ENCODE peak calls at places on chromosomes 16 and 17, in seven cellular contexts. O is neural progenitor cell, B is GM23338, W is OCI-LY7, V is HCT116, H is PC-3, J is MM.1S. I is an unnamed sample.

GRCh38 chr16:27767081-27767480 is 217.1 kb downstream of the KATNIP start:
- DNase-seq in O (no peak), B (no peak), W (no peak), V (no peak), H (no peak), J (no peak), I (no peak)

GRCh38 chr16:85805442-85806045 is 6.0 kb downstream of the COX4I1 start:
- DNase-seq in O (no peak), B (no peak), W (no peak), V (no peak), H (no peak), J (no peak), I (no peak)

GRCh38 chr16:46733319-46733830 is 14.8 kb downstream of the MYLK3 start:
- DNase-seq in O (no peak), B (no peak), W (no peak), V (no peak), H (no peak), J (no peak), I (no peak)

GRCh38 chr17:50052241-50052788 is 3.6 kb upstream of the ITGA3 start:
- DNase-seq in O (no peak), B (no peak), W (no peak), V (no peak), H (peak), J (no peak), I (no peak)

GRCh38 chr16:50602126-50602525 is 53.9 kb downstream of the NKD1 start:
- DNase-seq in O (no peak), B (no peak), W (no peak), V (no peak), H (no peak), J (no peak), I (no peak)

GRCh38 chr16:58026139-58026704 is 668 bp downstream of the MMP15 start:
- DNase-seq in O (peak), B (peak), W (no peak), V (no peak), H (peak), J (no peak), I (peak)

GRCh38 chr16:73390936-73391335 is 343.0 kb upstream of the ZFHX3 start:
- DNase-seq in O (no peak), B (no peak), W (no peak), V (no peak), H (peak), J (no peak), I (peak)

GRCh38 chr16:54812229-54812628 is 118.4 kb upstream of the IRX5 start:
- DNase-seq in O (no peak), B (no peak), W (no peak), V (no peak), H (no peak), J (no peak), I (peak)

GRCh38 chr16:27243725-27244362 is 24.7 kb downstream of the NSMCE1 start:
- DNase-seq in O (no peak), B (no peak), W (no peak), V (no peak), H (no peak), J (no peak), I (no peak)

GRCh38 chr17:8001976-8002645 is at the start of gene GUCY2D:
- DNase-seq in O (peak), B (peak), W (no peak), V (no peak), H (no peak), J (peak), I (no peak)

GRCh38 chr17:45584092-45585036 is 93.8 kb upstream of the PLEKHM1 start:
- DNase-seq in O (peak), B (peak), W (peak), V (peak), H (peak), J (peak), I (peak)

GRCh38 chr16:80824623-80825364 is 20.4 kb upstream of the CDYL2 start:
- DNase-seq in O (peak), B (peak), W (peak), V (peak), H (peak), J (peak), I (peak)

GRCh38 chr16:22132801-22133200 is 29.5 kb upstream of the SDR42E2 start:
- DNase-seq in O (no peak), B (no peak), W (no peak), V (no peak), H (no peak), J (no peak), I (no peak)

GRCh38 chr17:29977836-29978235 is 36.4 kb downstream of the EFCAB5 start:
- DNase-seq in O (no peak), B (no peak), W (no peak), V (no peak), H (no peak), J (no peak), I (peak)

GRCh38 chr17:2990396-2990795 is 73.0 kb downstream of the OR1D5 start:
- DNase-seq in O (no peak), B (no peak), W (no peak), V (no peak), H (no peak), J (no peak), I (no peak)

GRCh38 chr16:10929853-10930754 is 12.2 kb downstream of the DEXI start:
- DNase-seq in O (no peak), B (no peak), W (no peak), V (no peak), H (no peak), J (no peak), I (peak)

GRCh38 chr16:3036726-3037315 is at the start of gene BICDL2:
- DNase-seq in O (no peak), B (peak), W (no peak), V (no peak), H (peak), J (no peak), I (no peak)

GRCh38 chr16:51971184-51971583 is 575.8 kb downstream of the TOX3 start:
- DNase-seq in O (peak), B (peak), W (peak), V (no peak), H (no peak), J (no peak), I (peak)

GRCh38 chr16:57196753-57197152 is 10.6 kb downstream of the RSPRY1 start:
- DNase-seq in O (no peak), B (no peak), W (no peak), V (no peak), H (no peak), J (no peak), I (no peak)

GRCh38 chr16:12320298-12320706 is 343.8 kb downstream of the SNX29 start:
- DNase-seq in O (no peak), B (no peak), W (peak), V (no peak), H (no peak), J (no peak), I (peak)

GRCh38 chr16:12771341-12771798 is 32.3 kb downstream of the CPPED1 start:
- DNase-seq in O (no peak), B (no peak), W (no peak), V (no peak), H (no peak), J (no peak), I (no peak)

GRCh38 chr17:19389386-19389785 is 2.4 kb upstream of the MFAP4 start:
- DNase-seq in O (no peak), B (no peak), W (no peak), V (no peak), H (no peak), J (no peak), I (peak)

GRCh38 chr17:47414612-47415011 is 90.9 kb downstream of the EFCAB13 start:
- DNase-seq in O (no peak), B (no peak), W (no peak), V (no peak), H (no peak), J (no peak), I (no peak)

GRCh38 chr17:74288785-74289184 is 14.8 kb downstream of the DNAI2 start:
- DNase-seq in O (no peak), B (no peak), W (no peak), V (no peak), H (peak), J (no peak), I (peak)

GRCh38 chr16:14529010-14529669 is 100.9 kb downstream of the PARN start:
- DNase-seq in O (peak), B (peak), W (peak), V (peak), H (peak), J (peak), I (peak)

GRCh38 chr16:8458481-8458880 is 131.8 kb downstream of the TMEM114 start:
- DNase-seq in O (no peak), B (no peak), W (no peak), V (no peak), H (no peak), J (no peak), I (no peak)

GRCh38 chr17:17559164-17559563 is 32.3 kb downstream of the PEMT start:
- DNase-seq in O (no peak), B (no peak), W (no peak), V (no peak), H (no peak), J (no peak), I (no peak)

GRCh38 chr17:63696381-63696961 is 3.5 kb downstream of the LIMD2 start:
- DNase-seq in O (peak), B (peak), W (peak), V (peak), H (peak), J (peak), I (peak)

GRCh38 chr16:19113577-19114358 is at the start of gene ITPRIPL2:
- DNase-seq in O (peak), B (peak), W (no peak), V (peak), H (peak), J (no peak), I (peak)

GRCh38 chr17:82931696-82932060 is 91.9 kb upstream of the ZNF750 start:
- DNase-seq in O (no peak), B (no peak), W (no peak), V (no peak), H (peak), J (no peak), I (peak)

GRCh38 chr16:77896357-77896972 is 108.1 kb downstream of the VAT1L start:
- DNase-seq in O (peak), B (no peak), W (no peak), V (no peak), H (no peak), J (no peak), I (no peak)

GRCh38 chr17:30567231-30568116 is 90.3 kb downstream of the GOSR1 start:
- DNase-seq in O (no peak), B (no peak), W (no peak), V (no peak), H (no peak), J (no peak), I (no peak)

GRCh38 chr17:38343608-38343980 is at the start of gene GPR179:
- DNase-seq in O (no peak), B (no peak), W (no peak), V (no peak), H (no peak), J (no peak), I (no peak)

GRCh38 chr16:55444754-55445485 is 34.1 kb upstream of the MMP2 start:
- DNase-seq in O (no peak), B (no peak), W (no peak), V (no peak), H (no peak), J (no peak), I (no peak)

GRCh38 chr16:9280067-9280466 is 188.6 kb downstream of the HAPSTR1 start:
- DNase-seq in O (no peak), B (no peak), W (no peak), V (no peak), H (no peak), J (no peak), I (no peak)

GRCh38 chr16:84272740-84273320 is 21.8 kb upstream of the WFDC1 start:
- DNase-seq in O (no peak), B (no peak), W (no peak), V (no peak), H (no peak), J (no peak), I (no peak)
- H3K27ac ChIP-seq in O (no peak), B (no peak), W (no peak), V (no peak), H (no peak), J (no peak), I (no peak)

GRCh38 chr16:66696669-66697630 is at the start of gene CMTM4:
- DNase-seq in O (peak), B (peak), W (peak), V (peak), H (peak), J (peak), I (peak)

GRCh38 chr16:66695474-66695934 is 1.0 kb downstream of the CMTM4 start:
- DNase-seq in O (no peak), B (no peak), W (no peak), V (no peak), H (no peak), J (no peak), I (no peak)

GRCh38 chr16:66693088-66693487 is 3.5 kb downstream of the CMTM4 start:
- DNase-seq in O (no peak), B (no peak), W (no peak), V (no peak), H (no peak), J (no peak), I (no peak)

GRCh38 chr16:66698046-66698445 is 1.5 kb upstream of the CMTM4 start:
- DNase-seq in O (no peak), B (no peak), W (no peak), V (no peak), H (no peak), J (no peak), I (no peak)

DNA sequence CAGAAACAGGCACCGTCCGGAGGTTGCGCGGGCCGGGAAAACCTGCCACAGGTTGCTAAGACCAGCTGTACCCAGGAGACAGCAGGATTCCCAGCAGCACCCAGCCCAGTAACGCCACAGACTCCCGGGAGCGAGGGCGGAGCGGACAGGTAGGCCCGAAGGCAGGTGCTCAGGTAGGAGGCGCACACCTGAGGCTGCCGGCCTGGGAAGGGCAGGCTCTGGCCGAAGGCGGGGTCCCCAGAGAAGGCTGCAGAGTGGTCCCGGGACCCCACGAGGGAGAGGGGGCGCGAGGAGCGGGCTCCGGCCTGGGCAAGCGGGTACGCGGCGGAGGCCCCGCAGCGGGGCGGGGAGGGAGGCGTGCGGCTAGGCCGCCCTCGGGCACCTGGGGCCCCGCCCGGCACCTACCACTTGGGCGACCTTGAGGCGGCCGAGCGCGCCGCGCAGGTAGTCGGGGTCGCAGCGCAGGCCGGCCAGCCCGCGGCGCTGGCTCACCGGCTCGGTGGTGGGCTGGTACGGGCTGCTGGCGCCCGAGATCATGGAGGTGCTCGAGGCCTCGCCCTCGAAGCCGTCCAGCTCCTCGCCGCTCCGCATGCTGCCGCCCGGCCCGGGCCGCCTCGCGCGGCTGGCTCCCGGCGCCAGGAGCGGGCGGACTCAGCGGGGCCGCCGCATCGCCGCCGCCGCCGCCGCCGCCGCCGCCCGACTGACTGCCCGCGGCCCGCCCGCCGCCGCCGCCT is 441 bp downstream of the CMTM4 start:
- DNase-seq in O (peak), B (peak), W (no peak), V (no peak), H (peak), J (peak), I (no peak)
- TF ChIP-seq EZH2phosphoT487 in O (no peak), B (no peak), W (no peak), V (no peak), H (no peak), J (no peak), I (no peak)

DNA sequence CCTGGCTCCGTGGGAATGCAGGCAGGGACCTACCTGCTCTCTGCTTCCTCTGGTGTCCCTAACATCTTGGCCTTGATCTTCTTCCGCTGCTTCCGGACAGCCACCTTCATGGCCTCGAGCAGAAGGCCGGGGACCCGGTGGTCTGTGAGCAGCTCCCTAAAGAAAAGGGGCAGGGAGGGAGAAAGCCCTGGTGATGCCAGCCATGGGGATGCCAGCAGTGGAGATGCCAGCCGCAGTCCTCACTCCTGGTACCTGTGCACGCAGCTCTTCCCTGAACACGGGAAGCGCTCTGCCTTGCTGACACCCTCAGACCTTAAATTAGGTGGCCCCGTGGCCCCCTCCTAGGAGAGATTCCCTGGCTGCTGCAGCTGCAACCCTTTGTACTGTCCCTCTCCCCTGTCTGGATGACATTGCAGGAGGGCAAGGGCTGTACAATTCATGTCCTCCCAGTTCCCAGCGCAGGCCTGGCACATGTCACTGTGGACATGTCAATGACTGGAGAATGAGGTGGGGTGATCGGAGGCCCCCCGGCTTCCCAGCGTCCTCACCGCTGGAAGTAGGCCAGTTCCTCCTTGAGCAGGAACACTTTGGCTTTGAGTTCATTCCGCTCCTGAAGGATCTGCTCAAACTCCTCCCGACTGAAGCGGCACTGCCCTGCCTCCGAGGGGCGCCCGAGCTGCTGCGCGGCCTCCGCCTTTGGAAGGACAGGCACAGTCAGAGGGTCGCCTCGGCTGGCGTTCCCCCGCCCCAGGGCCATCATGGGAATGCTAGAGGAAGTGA is 1.7 kb downstream of the RILP start:
- DNase-seq in O (peak), B (peak), W (no peak), V (peak), H (peak), J (no peak), I (peak)
- H3K27ac ChIP-seq in O (no peak), B (no peak), W (no peak), V (peak), H (no peak), J (no peak), I (peak)

GRCh38 chr17:32798938-32799337 is 78.0 kb downstream of the MYO1D start:
- DNase-seq in O (no peak), B (no peak), W (no peak), V (no peak), H (no peak), J (no peak), I (peak)
- TF ChIP-seq EZH2phosphoT487 in O (no peak), B (no peak), W (no peak), V (no peak), H (no peak), J (no peak), I (no peak)

I was measured in GM23248.